ENCODE peak calls at places on chromosomes 1 and 21, in six cellular contexts. T, V, W, P, K and R are unnamed samples.

GRCh38 chr21:33374080-33374873 is 28.9 kb upstream of the IFNGR2 start:
- DNase-seq in T (peak; percentile 18), V (no peak), W (peak; percentile 75), P (peak; percentile 36), K (peak; percentile 79), R (peak; percentile 68)

GRCh38 chr1:109821831-109822745 is 58.4 kb upstream of the EPS8L3 start:
- DNase-seq in T (no peak), V (no peak), W (no peak), P (peak; percentile 34), K (peak; percentile 62), R (no peak)

GRCh38 chr1:87684194-87684593 is 355.5 kb downstream of the LMO4 start:
- DNase-seq in T (no peak), V (peak; percentile 2), W (no peak), P (no peak), K (peak; percentile 67), R (peak; percentile 31)

GRCh38 chr1:158724442-158724841 is 3.9 kb upstream of the OR6K3 start:
- DNase-seq in T (no peak), V (no peak), W (no peak), P (no peak), K (no peak), R (no peak)

GRCh38 chr1:27342778-27343638 is 1.2 kb downstream of the SYTL1 start:
- DNase-seq in T (no peak), V (no peak), W (peak; percentile 88), P (no peak), K (no peak), R (no peak)

GRCh38 chr1:176934370-176934769 is 230.1 kb downstream of the ASTN1 start:
- DNase-seq in T (no peak), V (no peak), W (no peak), P (no peak), K (no peak), R (no peak)

GRCh38 chr21:15947707-15948106 is 217.9 kb downstream of the USP25 start:
- DNase-seq in T (no peak), V (no peak), W (no peak), P (no peak), K (no peak), R (no peak)

GRCh38 chr21:20026517-20026916 is 971.7 kb upstream of the NCAM2 start:
- DNase-seq in T (no peak), V (no peak), W (no peak), P (no peak), K (no peak), R (no peak)

GRCh38 chr1:5993553-5994510 is 1.6 kb upstream of the NPHP4 start:
- DNase-seq in T (no peak), V (no peak), W (peak; percentile 64), P (no peak), K (no peak), R (peak; percentile 67)